ENCODE peak calls at places on chromosomes 16 and 17, in four cellular contexts. One of them, this sample, is unnamed.

GRCh38 chr17:31559647-31560501 is 168.4 kb downstream of the RAB11FIP4 start:
- DNase-seq in myocyte: peak
- DNase-seq in ACHN: no peak
- DNase-seq in NCI-H510A: no peak
- DNase-seq in this sample: peak

GRCh38 chr16:77995843-77996455 is 26.4 kb upstream of the CLEC3A start:
- DNase-seq in myocyte: no peak
- DNase-seq in ACHN: no peak
- DNase-seq in NCI-H510A: no peak
- DNase-seq in this sample: no peak

GRCh38 chr17:81713556-81714411 is 1.7 kb downstream of the SLC25A10 start:
- DNase-seq in ACHN: no peak
- DNase-seq in NCI-H510A: no peak
- DNase-seq in myocyte: peak
- DNase-seq in this sample: peak

GRCh38 chr17:41917957-41918391 is 777 bp downstream of the ACLY start:
- DNase-seq in ACHN: peak
- DNase-seq in myocyte: no peak
- DNase-seq in NCI-H510A: peak
- DNase-seq in this sample: no peak

GRCh38 chr16:77951788-77952187 is 70.6 kb upstream of the CLEC3A start:
- DNase-seq in ACHN: peak
- DNase-seq in myocyte: no peak
- DNase-seq in NCI-H510A: peak
- DNase-seq in this sample: no peak

GRCh38 chr17:40791116-40791515 is 8.6 kb downstream of the KRT28 start:
- DNase-seq in myocyte: no peak
- DNase-seq in ACHN: no peak
- DNase-seq in NCI-H510A: no peak
- DNase-seq in this sample: no peak

GRCh38 chr17:49708515-49709161 is 874 bp upstream of the SLC35B1 start:
- DNase-seq in ACHN: no peak
- DNase-seq in myocyte: peak
- DNase-seq in NCI-H510A: no peak
- DNase-seq in this sample: peak

GRCh38 chr16:85279874-85280545 is 167.7 kb upstream of the CIBAR2 start:
- DNase-seq in NCI-H510A: no peak
- DNase-seq in myocyte: no peak
- DNase-seq in ACHN: no peak
- DNase-seq in this sample: no peak

GRCh38 chr17:27240086-27240801 is 53.7 kb upstream of the WSB1 start:
- DNase-seq in NCI-H510A: no peak
- DNase-seq in ACHN: no peak
- DNase-seq in myocyte: no peak
- DNase-seq in this sample: no peak

GRCh38 chr17:77068915-77069314 is 71.9 kb upstream of the SEC14L1 start:
- DNase-seq in myocyte: no peak
- DNase-seq in ACHN: no peak
- DNase-seq in NCI-H510A: no peak
- DNase-seq in this sample: no peak

GRCh38 chr17:77328823-77329740 is 188.3 kb downstream of the SEC14L1 start:
- DNase-seq in myocyte: no peak
- DNase-seq in ACHN: no peak
- DNase-seq in NCI-H510A: peak
- DNase-seq in this sample: peak

GRCh38 chr17:77319211-77320031 is 178.7 kb downstream of the SEC14L1 start:
- DNase-seq in NCI-H510A: no peak
- DNase-seq in ACHN: peak
- DNase-seq in myocyte: peak
- DNase-seq in this sample: no peak

GRCh38 chr17:9021985-9022552 is 759 bp downstream of the NTN1 start:
- DNase-seq in myocyte: no peak
- DNase-seq in NCI-H510A: no peak
- DNase-seq in ACHN: no peak
- DNase-seq in this sample: peak

GRCh38 chr16:55367796-55368195 is 43.8 kb downstream of the IRX6 start:
- DNase-seq in ACHN: no peak
- DNase-seq in NCI-H510A: no peak
- DNase-seq in myocyte: no peak
- DNase-seq in this sample: no peak

GRCh38 chr17:77196251-77196650 is 55.5 kb downstream of the SEC14L1 start:
- DNase-seq in ACHN: no peak
- DNase-seq in NCI-H510A: no peak
- DNase-seq in myocyte: no peak
- DNase-seq in this sample: no peak

GRCh38 chr16:57475711-57476339 is 10.5 kb downstream of the DOK4 start:
- DNase-seq in ACHN: peak
- DNase-seq in myocyte: no peak
- DNase-seq in NCI-H510A: peak
- DNase-seq in this sample: peak